ENCODE peak calls at places on chromosomes 2 and 18, in seven cellular contexts. F, O, V, R, N, I and S are unnamed samples.

GRCh38 chr18:48020337-48021250 is 90.1 kb upstream of the SMAD2 start:
- DNase-seq in F (no peak), O (no peak), V (no peak), R (no peak), N (no peak), I (no peak), S (no peak)

GRCh38 chr2:233446616-233447305 is 92.5 kb downstream of the DGKD start:
- DNase-seq in F (peak), O (peak), V (no peak), R (no peak), N (no peak), I (no peak), S (no peak)

GRCh38 chr2:75481041-75481836 is 79.5 kb downstream of the EVA1A start:
- DNase-seq in F (no peak), O (no peak), V (peak), R (peak), N (peak), I (no peak), S (no peak)

GRCh38 chr2:239312741-239313246 is 88.0 kb downstream of the HDAC4 start:
- DNase-seq in F (peak), O (no peak), V (peak), R (no peak), N (no peak), I (no peak), S (no peak)

GRCh38 chr2:119283873-119284331 is 60.3 kb downstream of the STEAP3 start:
- DNase-seq in F (peak), O (no peak), V (peak), R (peak), N (peak), I (peak), S (no peak)

GRCh38 chr2:9300829-9301453 is 94.3 kb downstream of the ASAP2 start:
- DNase-seq in F (no peak), O (no peak), V (no peak), R (peak), N (no peak), I (no peak), S (no peak)

GRCh38 chr18:57797209-57797651 is 5.9 kb downstream of the ATP8B1 start:
- DNase-seq in F (no peak), O (peak), V (no peak), R (no peak), N (no peak), I (no peak), S (no peak)

GRCh38 chr18:11470941-11471340 is 138.5 kb upstream of the SLC35G4 start:
- DNase-seq in F (no peak), O (no peak), V (no peak), R (no peak), N (no peak), I (no peak), S (no peak)

GRCh38 chr2:189613650-189614420 is 33.2 kb upstream of the SLC40A1 start:
- DNase-seq in F (no peak), O (no peak), V (peak), R (peak), N (peak), I (no peak), S (no peak)

GRCh38 chr2:211709394-211709793 is 829.2 kb downstream of the ERBB4 start:
- DNase-seq in F (no peak), O (no peak), V (no peak), R (no peak), N (no peak), I (no peak), S (no peak)

GRCh38 chr18:12518326-12518725 is 110.6 kb downstream of the PRELID3A start:
- DNase-seq in F (no peak), O (no peak), V (peak), R (no peak), N (no peak), I (peak), S (no peak)

GRCh38 chr2:161436411-161436810 is 20.3 kb downstream of the TBR1 start:
- DNase-seq in F (no peak), O (no peak), V (peak), R (peak), N (peak), I (peak), S (no peak)

GRCh38 chr2:159547031-159547430 is 69.3 kb downstream of the BAZ2B start:
- DNase-seq in F (no peak), O (no peak), V (no peak), R (no peak), N (no peak), I (no peak), S (no peak)

GRCh38 chr2:11416191-11416590 is 49.8 kb downstream of the E2F6 start:
- DNase-seq in F (no peak), O (no peak), V (peak), R (no peak), N (no peak), I (no peak), S (no peak)

GRCh38 chr2:205654878-205655601 is 27.3 kb upstream of the NRP2 start:
- DNase-seq in F (no peak), O (no peak), V (peak), R (peak), N (peak), I (peak), S (peak)

GRCh38 chr2:177622516-177622915 is 229.9 kb downstream of the AGPS start:
- DNase-seq in F (no peak), O (no peak), V (no peak), R (peak), N (no peak), I (no peak), S (no peak)

GRCh38 chr2:128584296-128584900 is 265.7 kb upstream of the HS6ST1 start:
- DNase-seq in F (no peak), O (no peak), V (peak), R (no peak), N (peak), I (peak), S (no peak)

GRCh38 chr2:133576714-133577113 is 8.5 kb upstream of the NCKAP5 start:
- DNase-seq in F (no peak), O (no peak), V (no peak), R (no peak), N (no peak), I (no peak), S (no peak)

GRCh38 chr2:45119038-45119437 is 109.8 kb upstream of the SIX2 start:
- DNase-seq in F (no peak), O (no peak), V (peak), R (peak), N (peak), I (no peak), S (peak)

GRCh38 chr2:46929612-46930011 is 14.0 kb upstream of the MCFD2 start:
- DNase-seq in F (no peak), O (no peak), V (no peak), R (peak), N (no peak), I (no peak), S (no peak)

GRCh38 chr2:168348076-168348475 is 100.7 kb upstream of the STK39 start:
- DNase-seq in F (no peak), O (no peak), V (peak), R (no peak), N (peak), I (no peak), S (no peak)

GRCh38 chr2:216849987-216850386 is 9.9 kb downstream of the TNP1 start:
- DNase-seq in F (no peak), O (no peak), V (no peak), R (peak), N (no peak), I (no peak), S (no peak)

GRCh38 chr2:55013936-55014335 is 36.3 kb downstream of the RTN4 start:
- DNase-seq in F (no peak), O (no peak), V (no peak), R (no peak), N (no peak), I (no peak), S (no peak)

GRCh38 chr2:122251153-122251552 is 495.7 kb downstream of the TSN start:
- DNase-seq in F (no peak), O (no peak), V (peak), R (peak), N (no peak), I (no peak), S (no peak)

DNA sequence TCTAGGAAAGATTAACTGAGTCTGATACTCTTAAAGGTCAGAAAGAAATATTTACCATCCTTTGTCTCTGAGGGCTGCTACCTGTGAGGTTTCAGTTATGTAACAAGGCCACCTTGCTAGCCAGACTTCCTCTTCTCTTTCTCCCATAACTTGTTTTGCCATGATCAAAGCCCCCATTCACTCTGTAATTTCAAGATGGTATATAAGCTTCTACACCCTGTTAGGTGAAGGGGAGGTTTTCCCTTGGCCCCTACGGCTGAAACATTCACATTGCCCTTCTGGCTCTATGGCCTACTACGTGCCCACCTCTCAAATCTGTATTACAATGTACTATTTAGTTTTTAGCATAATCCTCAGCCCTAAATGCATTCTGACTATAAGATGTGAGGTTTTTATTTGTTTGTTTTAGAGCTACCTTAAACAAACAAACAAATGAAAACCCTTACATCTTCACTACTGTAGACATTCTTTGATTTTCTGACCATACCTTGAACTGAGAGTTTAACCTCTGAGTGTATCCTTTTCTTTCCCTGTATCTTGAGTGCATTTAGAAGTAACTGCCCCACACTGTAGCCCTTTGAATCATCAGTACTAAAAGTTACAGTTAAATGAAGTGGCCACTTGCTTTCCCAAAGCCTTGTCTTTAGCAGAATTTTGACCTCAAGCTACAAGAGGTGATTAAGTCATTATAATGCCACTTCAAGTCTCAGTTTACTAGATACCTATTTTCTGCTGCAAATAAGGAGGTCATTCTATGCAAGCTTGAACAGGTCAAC is 332.2 kb downstream of the SOCS6 start:
- DNase-seq in F (no peak), O (no peak), V (no peak), R (no peak), N (no peak), I (no peak), S (no peak)
- TF ChIP-seq CTCF in F (no peak), O (no peak), V (no peak), R (no peak), N (no peak), I (no peak), S (no peak)

DNA sequence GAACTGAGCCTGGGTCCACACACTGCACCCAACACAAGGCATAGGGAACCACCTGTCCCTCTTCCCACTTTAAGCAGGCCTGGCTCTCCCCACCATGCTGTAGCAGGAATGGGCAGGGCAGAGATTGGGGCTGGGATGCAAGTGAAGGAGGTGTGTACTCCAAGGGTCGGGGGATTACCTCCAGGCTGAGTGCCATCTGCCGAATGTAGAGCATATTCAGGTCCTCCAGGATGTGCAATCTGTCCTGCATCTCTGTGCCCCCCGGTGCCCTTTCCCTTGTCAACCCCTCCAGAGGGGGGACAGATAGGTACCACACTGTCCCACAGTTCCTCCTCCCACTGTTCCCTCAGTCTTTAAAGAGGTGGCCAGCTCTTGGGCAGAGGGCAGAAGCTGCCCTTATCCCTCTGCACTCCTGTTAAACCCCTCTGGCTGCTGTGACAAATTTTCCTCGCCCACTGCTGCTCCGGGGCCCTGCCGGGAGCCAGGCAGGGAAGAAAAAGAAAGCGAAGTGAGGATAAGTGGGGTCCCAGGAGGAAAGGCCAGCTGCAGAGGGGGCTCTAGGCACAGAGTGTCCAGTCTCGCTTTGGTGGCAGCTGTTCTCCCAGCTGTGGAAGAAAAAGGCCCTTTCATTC is 2.2 kb downstream of the RTKN start:
- DNase-seq in F (no peak), O (no peak), V (no peak), R (no peak), N (no peak), I (no peak), S (no peak)
- H3K4me3 ChIP-seq in F (peak), O (peak), V (peak), R (peak), N (peak), I (peak), S (peak)

GRCh38 chr2:24076849-24077534 is 866 bp upstream of the SF3B6 start:
- DNase-seq in F (peak), O (no peak), V (peak), R (no peak), N (no peak), I (no peak), S (no peak)
- TF ChIP-seq CTCF in F (no peak), O (no peak), V (no peak), R (no peak), N (no peak), I (no peak), S (no peak)

GRCh38 chr2:201260302-201260800 is at the start of gene CASP8:
- DNase-seq in F (no peak), O (no peak), V (peak), R (peak), N (peak), I (no peak), S (no peak)

GRCh38 chr2:201258666-201258999 is 1.7 kb upstream of the CASP8 start:
- DNase-seq in F (no peak), O (no peak), V (no peak), R (no peak), N (no peak), I (no peak), S (no peak)

GRCh38 chr2:201257381-201257940 is 2.9 kb upstream of the CASP8 start:
- DNase-seq in F (no peak), O (peak), V (no peak), R (no peak), N (no peak), I (no peak), S (no peak)

GRCh38 chr2:201257941-201258665 is 2.2 kb upstream of the CASP8 start:
- DNase-seq in F (peak), O (peak), V (peak), R (peak), N (peak), I (peak), S (peak)

GRCh38 chr2:201259216-201259615 is 1.1 kb upstream of the CASP8 start:
- DNase-seq in F (no peak), O (no peak), V (no peak), R (no peak), N (no peak), I (no peak), S (no peak)
- H3K4me3 ChIP-seq in F (peak), O (peak), V (peak), R (peak), N (peak), I (no peak), S (peak)

DNA sequence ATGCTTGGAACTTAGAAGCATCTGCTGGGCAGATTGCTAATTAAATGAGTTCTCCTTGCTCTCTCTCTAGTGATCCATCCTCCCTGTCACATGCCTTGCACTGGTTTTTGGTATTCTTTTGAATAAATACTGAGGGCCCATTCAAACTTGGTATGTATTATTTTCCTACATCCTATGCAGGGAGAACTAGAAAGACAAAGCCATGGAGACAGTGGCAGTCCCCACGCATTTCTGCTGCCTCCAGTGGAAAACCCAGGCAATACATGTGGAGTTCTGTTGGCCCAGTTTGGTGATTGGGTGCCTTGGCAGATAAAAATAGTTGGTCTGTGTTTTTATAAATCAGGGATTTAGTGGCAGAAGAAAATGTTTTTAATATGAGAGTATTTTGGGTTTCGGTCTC is 68.7 kb downstream of the DIS3L2 start:
- DNase-seq in F (no peak), O (no peak), V (no peak), R (no peak), N (no peak), I (no peak), S (no peak)
- TF ChIP-seq CTCF in F (no peak), O (peak), V (peak), R (peak), N (peak), I (peak), S (peak)

GRCh38 chr18:63940008-63940407 is 9.1 kb upstream of the HMSD start:
- DNase-seq in F (no peak), O (no peak), V (no peak), R (no peak), N (no peak), I (no peak), S (no peak)

GRCh38 chr18:63930774-63931354 is 18.2 kb upstream of the HMSD start:
- DNase-seq in F (no peak), O (no peak), V (no peak), R (no peak), N (no peak), I (no peak), S (no peak)

GRCh38 chr18:63936932-63937393 is 12.1 kb upstream of the HMSD start:
- DNase-seq in F (no peak), O (no peak), V (no peak), R (no peak), N (no peak), I (no peak), S (no peak)

DNA sequence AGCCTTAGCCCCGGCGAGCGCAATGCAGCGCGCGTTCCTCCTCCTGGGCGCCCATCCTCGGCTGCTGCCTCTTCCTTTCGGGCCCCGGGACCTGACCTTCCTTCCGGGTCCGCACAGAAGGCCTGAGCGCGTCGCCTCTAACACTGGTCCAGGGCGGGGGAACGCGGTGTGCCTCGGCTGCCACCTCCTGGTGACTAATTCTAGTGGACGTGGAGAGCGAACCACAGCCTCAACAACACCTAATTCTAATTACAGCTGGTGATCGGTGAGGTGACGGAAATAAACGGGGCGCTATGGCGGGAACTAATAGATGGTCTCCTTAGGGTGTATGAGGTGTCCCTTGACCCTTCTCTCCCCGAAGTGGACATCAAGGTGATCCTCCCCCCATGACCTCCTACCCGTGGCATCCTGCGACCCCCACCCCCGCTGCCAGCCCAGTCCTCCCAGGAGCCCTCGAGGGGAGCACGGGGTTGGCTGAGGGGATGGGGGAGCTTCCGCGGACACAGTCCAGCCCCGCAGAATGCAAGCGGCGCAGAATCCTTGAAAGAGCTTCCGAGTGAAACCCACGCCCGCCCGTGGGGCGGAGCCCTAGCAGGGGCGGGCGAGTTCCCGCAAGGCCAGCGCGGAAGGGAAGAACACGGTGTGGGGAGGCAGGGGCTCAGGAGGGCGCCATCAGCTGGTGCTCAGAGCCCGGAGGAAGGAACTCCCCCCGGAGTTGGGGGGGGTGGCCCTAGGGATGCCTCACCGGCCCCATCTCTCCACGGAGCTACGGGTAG is 12.8 kb upstream of the HMSD start:
- DNase-seq in F (peak), O (peak), V (peak), R (peak), N (peak), I (no peak), S (no peak)
- H3K4me3 ChIP-seq in F (peak), O (peak), V (peak), R (peak), N (peak), I (peak), S (peak)